ENCODE peak calls at places on chromosome 21, in eight cellular contexts. One of them, this sample, is unnamed.

GRCh38 chr21:25330266-25330665 is 277.0 kb downstream of the MRPL39 start:
- DNase-seq in AG08395: peak
- DNase-seq in substantia nigra: no peak
- DNase-seq in NCI-H345: no peak
- DNase-seq in Daoy: no peak
- DNase-seq in AG09319: no peak
- DNase-seq in NCI-H1436: no peak
- DNase-seq in cardiac fibroblast: no peak
- DNase-seq in this sample: no peak

GRCh38 chr21:46217511-46218196 is 10.9 kb downstream of the LSS start:
- DNase-seq in substantia nigra: no peak
- DNase-seq in NCI-H1436: no peak
- DNase-seq in NCI-H345: no peak
- DNase-seq in AG08395: no peak
- DNase-seq in Daoy: no peak
- DNase-seq in AG09319: no peak
- DNase-seq in cardiac fibroblast: no peak
- DNase-seq in this sample: no peak

GRCh38 chr21:42306366-42307035 is 8.7 kb downstream of the TFF3 start:
- DNase-seq in NCI-H1436: no peak
- DNase-seq in substantia nigra: no peak
- DNase-seq in AG08395: no peak
- DNase-seq in Daoy: no peak
- DNase-seq in cardiac fibroblast: no peak
- DNase-seq in AG09319: no peak
- DNase-seq in NCI-H345: peak
- DNase-seq in this sample: no peak

GRCh38 chr21:33027401-33028185 is 1.9 kb downstream of the OLIG2 start:
- DNase-seq in substantia nigra: no peak
- DNase-seq in Daoy: peak
- DNase-seq in NCI-H1436: no peak
- DNase-seq in AG08395: no peak
- DNase-seq in AG09319: no peak
- DNase-seq in cardiac fibroblast: no peak
- DNase-seq in NCI-H345: no peak
- DNase-seq in this sample: no peak

GRCh38 chr21:33026299-33026858 is 644 bp downstream of the OLIG2 start:
- DNase-seq in Daoy: no peak
- DNase-seq in cardiac fibroblast: no peak
- DNase-seq in NCI-H345: no peak
- DNase-seq in AG09319: no peak
- DNase-seq in NCI-H1436: no peak
- DNase-seq in AG08395: no peak
- DNase-seq in substantia nigra: no peak
- DNase-seq in this sample: no peak

GRCh38 chr21:33157303-33157702 is 72.4 kb upstream of the IFNAR2 start:
- DNase-seq in AG09319: no peak
- DNase-seq in AG08395: no peak
- DNase-seq in cardiac fibroblast: peak
- DNase-seq in substantia nigra: no peak
- DNase-seq in NCI-H1436: no peak
- DNase-seq in NCI-H345: no peak
- DNase-seq in Daoy: no peak
- DNase-seq in this sample: no peak

GRCh38 chr21:32981096-32981495 is 44.6 kb upstream of the OLIG2 start:
- DNase-seq in Daoy: no peak
- DNase-seq in AG08395: no peak
- DNase-seq in NCI-H345: no peak
- DNase-seq in substantia nigra: no peak
- DNase-seq in NCI-H1436: no peak
- DNase-seq in AG09319: no peak
- DNase-seq in cardiac fibroblast: no peak
- DNase-seq in this sample: no peak

GRCh38 chr21:26115899-26116298 is 54.7 kb downstream of the APP start:
- DNase-seq in AG09319: peak
- DNase-seq in AG08395: peak
- DNase-seq in cardiac fibroblast: peak
- DNase-seq in Daoy: no peak
- DNase-seq in NCI-H1436: no peak
- DNase-seq in substantia nigra: no peak
- DNase-seq in NCI-H345: peak
- DNase-seq in this sample: no peak

GRCh38 chr21:42855937-42856335 is 23.4 kb downstream of the WDR4 start:
- DNase-seq in substantia nigra: no peak
- DNase-seq in Daoy: no peak
- DNase-seq in NCI-H1436: no peak
- DNase-seq in NCI-H345: no peak
- DNase-seq in AG09319: no peak
- DNase-seq in AG08395: no peak
- DNase-seq in cardiac fibroblast: no peak
- DNase-seq in this sample: no peak

GRCh38 chr21:37562920-37563640 is 196.5 kb downstream of the DYRK1A start:
- DNase-seq in substantia nigra: no peak
- DNase-seq in Daoy: no peak
- DNase-seq in AG09319: no peak
- DNase-seq in AG08395: peak
- DNase-seq in NCI-H345: no peak
- DNase-seq in NCI-H1436: no peak
- DNase-seq in cardiac fibroblast: no peak
- DNase-seq in this sample: no peak